ENCODE peak calls at places on chromosomes 2 and 18, in six cellular contexts. One of them, this sample, is unnamed.

GRCh38 chr2:88692187-88692586 is 714 bp downstream of the RPIA start:
- DNase-seq in fibroblast of villous mesenchyme: peak
- DNase-seq in nucleus accumbens: no peak
- DNase-seq in GM03348: peak
- DNase-seq in activated T-helper 1 cell treated with anti-CD3 and anti-CD28 coated beads, Interleukin-12 subunit alpha, Interleukin-12 subunit beta, Interleukin-2, Interleukin-4 antibody, amounts not matched to agents 30 ng/mL and 10 ng/mL and 1 ng/mL, durations not matched to agents 14 hours and 24 hours and 36 hours: peak
- DNase-seq in NCI-H187: no peak
- DNase-seq in this sample: peak

GRCh38 chr2:159427048-159427447 is 140.5 kb upstream of the WDSUB1 start:
- DNase-seq in fibroblast of villous mesenchyme: no peak
- DNase-seq in nucleus accumbens: no peak
- DNase-seq in GM03348: no peak
- DNase-seq in activated T-helper 1 cell treated with anti-CD3 and anti-CD28 coated beads, Interleukin-12 subunit alpha, Interleukin-12 subunit beta, Interleukin-2, Interleukin-4 antibody, amounts not matched to agents 30 ng/mL and 10 ng/mL and 1 ng/mL, durations not matched to agents 14 hours and 24 hours and 36 hours: no peak
- DNase-seq in NCI-H187: no peak
- DNase-seq in this sample: no peak

GRCh38 chr2:181784556-181784955 is 104.2 kb upstream of the NEUROD1 start:
- DNase-seq in fibroblast of villous mesenchyme: peak
- DNase-seq in nucleus accumbens: no peak
- DNase-seq in GM03348: peak
- DNase-seq in activated T-helper 1 cell treated with anti-CD3 and anti-CD28 coated beads, Interleukin-12 subunit alpha, Interleukin-12 subunit beta, Interleukin-2, Interleukin-4 antibody, amounts not matched to agents 30 ng/mL and 10 ng/mL and 1 ng/mL, durations not matched to agents 14 hours and 24 hours and 36 hours: no peak
- DNase-seq in NCI-H187: no peak
- DNase-seq in this sample: no peak

GRCh38 chr2:112985090-112985489 is 7.3 kb downstream of the IL36G start:
- DNase-seq in fibroblast of villous mesenchyme: no peak
- DNase-seq in nucleus accumbens: no peak
- DNase-seq in GM03348: no peak
- DNase-seq in activated T-helper 1 cell treated with anti-CD3 and anti-CD28 coated beads, Interleukin-12 subunit alpha, Interleukin-12 subunit beta, Interleukin-2, Interleukin-4 antibody, amounts not matched to agents 30 ng/mL and 10 ng/mL and 1 ng/mL, durations not matched to agents 14 hours and 24 hours and 36 hours: peak
- DNase-seq in NCI-H187: no peak
- DNase-seq in this sample: no peak

GRCh38 chr2:235000426-235001236 is 48.8 kb downstream of the SH3BP4 start:
- DNase-seq in fibroblast of villous mesenchyme: peak
- DNase-seq in nucleus accumbens: no peak
- DNase-seq in GM03348: no peak
- DNase-seq in activated T-helper 1 cell treated with anti-CD3 and anti-CD28 coated beads, Interleukin-12 subunit alpha, Interleukin-12 subunit beta, Interleukin-2, Interleukin-4 antibody, amounts not matched to agents 30 ng/mL and 10 ng/mL and 1 ng/mL, durations not matched to agents 14 hours and 24 hours and 36 hours: no peak
- DNase-seq in NCI-H187: no peak
- DNase-seq in this sample: no peak

GRCh38 chr2:207777124-207777523 is 7.4 kb upstream of the FZD5 start:
- DNase-seq in fibroblast of villous mesenchyme: no peak
- DNase-seq in nucleus accumbens: no peak
- DNase-seq in GM03348: no peak
- DNase-seq in activated T-helper 1 cell treated with anti-CD3 and anti-CD28 coated beads, Interleukin-12 subunit alpha, Interleukin-12 subunit beta, Interleukin-2, Interleukin-4 antibody, amounts not matched to agents 30 ng/mL and 10 ng/mL and 1 ng/mL, durations not matched to agents 14 hours and 24 hours and 36 hours: no peak
- DNase-seq in NCI-H187: no peak
- DNase-seq in this sample: no peak

GRCh38 chr2:158781562-158781961 is 13.6 kb upstream of the DAPL1 start:
- DNase-seq in fibroblast of villous mesenchyme: peak
- DNase-seq in nucleus accumbens: no peak
- DNase-seq in GM03348: peak
- DNase-seq in activated T-helper 1 cell treated with anti-CD3 and anti-CD28 coated beads, Interleukin-12 subunit alpha, Interleukin-12 subunit beta, Interleukin-2, Interleukin-4 antibody, amounts not matched to agents 30 ng/mL and 10 ng/mL and 1 ng/mL, durations not matched to agents 14 hours and 24 hours and 36 hours: no peak
- DNase-seq in NCI-H187: no peak
- DNase-seq in this sample: no peak

GRCh38 chr18:1094408-1094807 is 189.7 kb downstream of the ADCYAP1 start:
- DNase-seq in fibroblast of villous mesenchyme: no peak
- DNase-seq in nucleus accumbens: no peak
- DNase-seq in GM03348: peak
- DNase-seq in activated T-helper 1 cell treated with anti-CD3 and anti-CD28 coated beads, Interleukin-12 subunit alpha, Interleukin-12 subunit beta, Interleukin-2, Interleukin-4 antibody, amounts not matched to agents 30 ng/mL and 10 ng/mL and 1 ng/mL, durations not matched to agents 14 hours and 24 hours and 36 hours: no peak
- DNase-seq in NCI-H187: no peak
- DNase-seq in this sample: no peak

GRCh38 chr18:457120-457519 is 43.4 kb downstream of the COLEC12 start:
- DNase-seq in fibroblast of villous mesenchyme: peak
- DNase-seq in nucleus accumbens: no peak
- DNase-seq in GM03348: peak
- DNase-seq in activated T-helper 1 cell treated with anti-CD3 and anti-CD28 coated beads, Interleukin-12 subunit alpha, Interleukin-12 subunit beta, Interleukin-2, Interleukin-4 antibody, amounts not matched to agents 30 ng/mL and 10 ng/mL and 1 ng/mL, durations not matched to agents 14 hours and 24 hours and 36 hours: no peak
- DNase-seq in NCI-H187: no peak
- DNase-seq in this sample: no peak

GRCh38 chr2:12819098-12819465 is 102.3 kb downstream of the TRIB2 start:
- DNase-seq in fibroblast of villous mesenchyme: peak
- DNase-seq in nucleus accumbens: no peak
- DNase-seq in GM03348: peak
- DNase-seq in activated T-helper 1 cell treated with anti-CD3 and anti-CD28 coated beads, Interleukin-12 subunit alpha, Interleukin-12 subunit beta, Interleukin-2, Interleukin-4 antibody, amounts not matched to agents 30 ng/mL and 10 ng/mL and 1 ng/mL, durations not matched to agents 14 hours and 24 hours and 36 hours: no peak
- DNase-seq in NCI-H187: no peak
- DNase-seq in this sample: no peak

GRCh38 chr2:202778217-202778616 is 93.3 kb downstream of the ICA1L start:
- DNase-seq in fibroblast of villous mesenchyme: no peak
- DNase-seq in nucleus accumbens: no peak
- DNase-seq in GM03348: no peak
- DNase-seq in activated T-helper 1 cell treated with anti-CD3 and anti-CD28 coated beads, Interleukin-12 subunit alpha, Interleukin-12 subunit beta, Interleukin-2, Interleukin-4 antibody, amounts not matched to agents 30 ng/mL and 10 ng/mL and 1 ng/mL, durations not matched to agents 14 hours and 24 hours and 36 hours: no peak
- DNase-seq in NCI-H187: no peak
- DNase-seq in this sample: no peak

GRCh38 chr2:148110184-148110583 is 89.3 kb downstream of the MBD5 start:
- DNase-seq in fibroblast of villous mesenchyme: no peak
- DNase-seq in nucleus accumbens: no peak
- DNase-seq in GM03348: no peak
- DNase-seq in activated T-helper 1 cell treated with anti-CD3 and anti-CD28 coated beads, Interleukin-12 subunit alpha, Interleukin-12 subunit beta, Interleukin-2, Interleukin-4 antibody, amounts not matched to agents 30 ng/mL and 10 ng/mL and 1 ng/mL, durations not matched to agents 14 hours and 24 hours and 36 hours: no peak
- DNase-seq in NCI-H187: no peak
- DNase-seq in this sample: no peak

GRCh38 chr2:29238497-29238896 is 123.3 kb downstream of the CLIP4 start:
- DNase-seq in fibroblast of villous mesenchyme: peak
- DNase-seq in nucleus accumbens: no peak
- DNase-seq in GM03348: peak
- DNase-seq in activated T-helper 1 cell treated with anti-CD3 and anti-CD28 coated beads, Interleukin-12 subunit alpha, Interleukin-12 subunit beta, Interleukin-2, Interleukin-4 antibody, amounts not matched to agents 30 ng/mL and 10 ng/mL and 1 ng/mL, durations not matched to agents 14 hours and 24 hours and 36 hours: no peak
- DNase-seq in NCI-H187: no peak
- DNase-seq in this sample: no peak

GRCh38 chr2:174748948-174749347 is 15.3 kb downstream of the CHRNA1 start:
- DNase-seq in fibroblast of villous mesenchyme: peak
- DNase-seq in nucleus accumbens: peak
- DNase-seq in GM03348: peak
- DNase-seq in activated T-helper 1 cell treated with anti-CD3 and anti-CD28 coated beads, Interleukin-12 subunit alpha, Interleukin-12 subunit beta, Interleukin-2, Interleukin-4 antibody, amounts not matched to agents 30 ng/mL and 10 ng/mL and 1 ng/mL, durations not matched to agents 14 hours and 24 hours and 36 hours: peak
- DNase-seq in NCI-H187: no peak
- DNase-seq in this sample: peak

GRCh38 chr2:239636808-239637207 is 236.0 kb upstream of the HDAC4 start:
- DNase-seq in fibroblast of villous mesenchyme: no peak
- DNase-seq in nucleus accumbens: no peak
- DNase-seq in GM03348: no peak
- DNase-seq in activated T-helper 1 cell treated with anti-CD3 and anti-CD28 coated beads, Interleukin-12 subunit alpha, Interleukin-12 subunit beta, Interleukin-2, Interleukin-4 antibody, amounts not matched to agents 30 ng/mL and 10 ng/mL and 1 ng/mL, durations not matched to agents 14 hours and 24 hours and 36 hours: no peak
- DNase-seq in NCI-H187: no peak
- DNase-seq in this sample: no peak

GRCh38 chr2:126906781-126907180 is 8.1 kb downstream of the TEX51 start:
- DNase-seq in fibroblast of villous mesenchyme: no peak
- DNase-seq in nucleus accumbens: no peak
- DNase-seq in GM03348: no peak
- DNase-seq in activated T-helper 1 cell treated with anti-CD3 and anti-CD28 coated beads, Interleukin-12 subunit alpha, Interleukin-12 subunit beta, Interleukin-2, Interleukin-4 antibody, amounts not matched to agents 30 ng/mL and 10 ng/mL and 1 ng/mL, durations not matched to agents 14 hours and 24 hours and 36 hours: no peak
- DNase-seq in NCI-H187: no peak
- DNase-seq in this sample: no peak

GRCh38 chr2:201070966-201071304 is 536 bp downstream of the HYCC2 start:
- DNase-seq in fibroblast of villous mesenchyme: peak
- DNase-seq in nucleus accumbens: no peak
- DNase-seq in GM03348: peak
- DNase-seq in activated T-helper 1 cell treated with anti-CD3 and anti-CD28 coated beads, Interleukin-12 subunit alpha, Interleukin-12 subunit beta, Interleukin-2, Interleukin-4 antibody, amounts not matched to agents 30 ng/mL and 10 ng/mL and 1 ng/mL, durations not matched to agents 14 hours and 24 hours and 36 hours: no peak
- DNase-seq in NCI-H187: no peak
- DNase-seq in this sample: no peak

GRCh38 chr2:28326873-28327495 is 65.7 kb upstream of the FOSL2 start:
- DNase-seq in fibroblast of villous mesenchyme: no peak
- DNase-seq in nucleus accumbens: no peak
- DNase-seq in GM03348: peak
- DNase-seq in activated T-helper 1 cell treated with anti-CD3 and anti-CD28 coated beads, Interleukin-12 subunit alpha, Interleukin-12 subunit beta, Interleukin-2, Interleukin-4 antibody, amounts not matched to agents 30 ng/mL and 10 ng/mL and 1 ng/mL, durations not matched to agents 14 hours and 24 hours and 36 hours: no peak
- DNase-seq in NCI-H187: no peak
- DNase-seq in this sample: no peak

GRCh38 chr2:229051798-229052197 is 219.3 kb downstream of the PID1 start:
- DNase-seq in fibroblast of villous mesenchyme: no peak
- DNase-seq in nucleus accumbens: no peak
- DNase-seq in GM03348: no peak
- DNase-seq in activated T-helper 1 cell treated with anti-CD3 and anti-CD28 coated beads, Interleukin-12 subunit alpha, Interleukin-12 subunit beta, Interleukin-2, Interleukin-4 antibody, amounts not matched to agents 30 ng/mL and 10 ng/mL and 1 ng/mL, durations not matched to agents 14 hours and 24 hours and 36 hours: no peak
- DNase-seq in NCI-H187: no peak
- DNase-seq in this sample: no peak

GRCh38 chr2:196486145-196486544 is 153.4 kb upstream of the CCDC150 start:
- DNase-seq in fibroblast of villous mesenchyme: no peak
- DNase-seq in nucleus accumbens: no peak
- DNase-seq in GM03348: no peak
- DNase-seq in activated T-helper 1 cell treated with anti-CD3 and anti-CD28 coated beads, Interleukin-12 subunit alpha, Interleukin-12 subunit beta, Interleukin-2, Interleukin-4 antibody, amounts not matched to agents 30 ng/mL and 10 ng/mL and 1 ng/mL, durations not matched to agents 14 hours and 24 hours and 36 hours: no peak
- DNase-seq in NCI-H187: no peak
- DNase-seq in this sample: no peak

GRCh38 chr18:27599202-27599829 is 414.2 kb upstream of the CHST9 start:
- DNase-seq in fibroblast of villous mesenchyme: peak
- DNase-seq in nucleus accumbens: peak
- DNase-seq in GM03348: peak
- DNase-seq in activated T-helper 1 cell treated with anti-CD3 and anti-CD28 coated beads, Interleukin-12 subunit alpha, Interleukin-12 subunit beta, Interleukin-2, Interleukin-4 antibody, amounts not matched to agents 30 ng/mL and 10 ng/mL and 1 ng/mL, durations not matched to agents 14 hours and 24 hours and 36 hours: no peak
- DNase-seq in NCI-H187: peak
- DNase-seq in this sample: no peak

GRCh38 chr18:9952633-9953416 is 39.0 kb downstream of the VAPA start:
- DNase-seq in fibroblast of villous mesenchyme: no peak
- DNase-seq in nucleus accumbens: no peak
- DNase-seq in GM03348: no peak
- DNase-seq in activated T-helper 1 cell treated with anti-CD3 and anti-CD28 coated beads, Interleukin-12 subunit alpha, Interleukin-12 subunit beta, Interleukin-2, Interleukin-4 antibody, amounts not matched to agents 30 ng/mL and 10 ng/mL and 1 ng/mL, durations not matched to agents 14 hours and 24 hours and 36 hours: no peak
- DNase-seq in NCI-H187: no peak
- DNase-seq in this sample: no peak

GRCh38 chr18:6591491-6591890 is 138.0 kb upstream of the ARHGAP28 start:
- DNase-seq in fibroblast of villous mesenchyme: no peak
- DNase-seq in nucleus accumbens: no peak
- DNase-seq in GM03348: no peak
- DNase-seq in activated T-helper 1 cell treated with anti-CD3 and anti-CD28 coated beads, Interleukin-12 subunit alpha, Interleukin-12 subunit beta, Interleukin-2, Interleukin-4 antibody, amounts not matched to agents 30 ng/mL and 10 ng/mL and 1 ng/mL, durations not matched to agents 14 hours and 24 hours and 36 hours: no peak
- DNase-seq in NCI-H187: no peak
- DNase-seq in this sample: no peak

GRCh38 chr2:12710301-12710700 is 6.4 kb upstream of the TRIB2 start:
- DNase-seq in fibroblast of villous mesenchyme: no peak
- DNase-seq in nucleus accumbens: no peak
- DNase-seq in GM03348: no peak
- DNase-seq in activated T-helper 1 cell treated with anti-CD3 and anti-CD28 coated beads, Interleukin-12 subunit alpha, Interleukin-12 subunit beta, Interleukin-2, Interleukin-4 antibody, amounts not matched to agents 30 ng/mL and 10 ng/mL and 1 ng/mL, durations not matched to agents 14 hours and 24 hours and 36 hours: no peak
- DNase-seq in NCI-H187: no peak
- DNase-seq in this sample: no peak

GRCh38 chr2:177830881-177831386 is 241.6 kb downstream of the PDE11A start:
- DNase-seq in fibroblast of villous mesenchyme: no peak
- DNase-seq in nucleus accumbens: no peak
- DNase-seq in GM03348: no peak
- DNase-seq in activated T-helper 1 cell treated with anti-CD3 and anti-CD28 coated beads, Interleukin-12 subunit alpha, Interleukin-12 subunit beta, Interleukin-2, Interleukin-4 antibody, amounts not matched to agents 30 ng/mL and 10 ng/mL and 1 ng/mL, durations not matched to agents 14 hours and 24 hours and 36 hours: no peak
- DNase-seq in NCI-H187: no peak
- DNase-seq in this sample: no peak

GRCh38 chr2:220940646-220941045 is 631.5 kb downstream of the EPHA4 start:
- DNase-seq in fibroblast of villous mesenchyme: no peak
- DNase-seq in nucleus accumbens: no peak
- DNase-seq in GM03348: no peak
- DNase-seq in activated T-helper 1 cell treated with anti-CD3 and anti-CD28 coated beads, Interleukin-12 subunit alpha, Interleukin-12 subunit beta, Interleukin-2, Interleukin-4 antibody, amounts not matched to agents 30 ng/mL and 10 ng/mL and 1 ng/mL, durations not matched to agents 14 hours and 24 hours and 36 hours: no peak
- DNase-seq in NCI-H187: no peak
- DNase-seq in this sample: no peak